ENCODE peak calls at places on chromosome 1, in four cellular contexts. P is HCT116, B is GM12878, N is H1. D is an unnamed sample.

GRCh38 chr1:71522721-71523120 is 441.9 kb upstream of the ZRANB2 start:
- DNase-seq in P (no peak), B (no peak), N (no peak), D (no peak)

GRCh38 chr1:63931468-63931867 is 157.7 kb downstream of the ROR1 start:
- DNase-seq in P (no peak), B (no peak), N (no peak), D (no peak)

GRCh38 chr1:113391643-113392271 is 1.4 kb downstream of the MAGI3 start:
- DNase-seq in P (no peak), B (no peak), N (no peak), D (peak)

GRCh38 chr1:109535971-109536491 is 3.6 kb upstream of the GPR61 start:
- DNase-seq in P (no peak), B (no peak), N (no peak), D (no peak)

GRCh38 chr1:95953005-95953404 is 719.0 kb downstream of the RWDD3 start:
- DNase-seq in P (peak), B (no peak), N (no peak), D (no peak)

GRCh38 chr1:15678578-15678977 is 5.5 kb upstream of the PLEKHM2 start:
- DNase-seq in P (peak), B (peak), N (no peak), D (no peak)

GRCh38 chr1:3384407-3384806 is 70.1 kb upstream of the ARHGEF16 start:
- DNase-seq in P (no peak), B (no peak), N (no peak), D (no peak)

GRCh38 chr1:29544406-29544805 is 308.1 kb downstream of the PTPRU start:
- DNase-seq in P (no peak), B (no peak), N (no peak), D (no peak)

GRCh38 chr1:168092566-168093355 is 44.0 kb downstream of the GPR161 start:
- DNase-seq in P (peak), B (no peak), N (no peak), D (peak)

GRCh38 chr1:101365186-101365585 is 128.4 kb downstream of the S1PR1 start:
- DNase-seq in P (no peak), B (no peak), N (no peak), D (no peak)

GRCh38 chr1:36092166-36092797 is 3.6 kb downstream of the ADPRS start:
- DNase-seq in P (no peak), B (no peak), N (no peak), D (no peak)

GRCh38 chr1:71986181-71986580 is 296.2 kb downstream of the NEGR1 start:
- DNase-seq in P (no peak), B (no peak), N (no peak), D (no peak)

GRCh38 chr1:54460861-54461382 is 54.7 kb upstream of the SSBP3 start:
- DNase-seq in P (no peak), B (no peak), N (no peak), D (no peak)

GRCh38 chr1:20399196-20399595 is 86.8 kb downstream of the CAMK2N1 start:
- DNase-seq in P (no peak), B (no peak), N (no peak), D (no peak)

GRCh38 chr1:172359531-172359991 is 60.9 kb upstream of the C1orf105 start:
- DNase-seq in P (no peak), B (no peak), N (no peak), D (no peak)

GRCh38 chr1:214516434-214517326 is 34.7 kb downstream of the PTPN14 start:
- DNase-seq in P (no peak), B (no peak), N (no peak), D (no peak)

GRCh38 chr1:8357329-8358101 is 39.6 kb downstream of the SLC45A1 start:
- DNase-seq in P (no peak), B (no peak), N (no peak), D (no peak)

GRCh38 chr1:116401646-116402176 is 28.7 kb downstream of the ATP1A1 start:
- DNase-seq in P (no peak), B (no peak), N (no peak), D (peak)

GRCh38 chr1:1703796-1704195 is 11.2 kb upstream of the SLC35E2B start:
- DNase-seq in P (no peak), B (no peak), N (no peak), D (no peak)

GRCh38 chr1:40979241-40980067 is at the start of gene CTPS1:
- DNase-seq in P (peak), B (peak), N (peak), D (peak)

GRCh38 chr1:119133987-119134386 is 6.5 kb downstream of the WARS2 start:
- DNase-seq in P (no peak), B (no peak), N (no peak), D (no peak)

GRCh38 chr1:25926731-25927496 is 20.7 kb upstream of the STMN1 start:
- DNase-seq in P (no peak), B (no peak), N (peak), D (peak)

GRCh38 chr1:89833183-89834077 is 12.6 kb downstream of the LRRC8D start:
- DNase-seq in P (no peak), B (no peak), N (no peak), D (no peak)
- TF ChIP-seq EGR1 in P (no peak), B (no peak), N (no peak), D (no peak)

GRCh38 chr1:12028957-12029511 is 9.7 kb downstream of the MIIP start:
- DNase-seq in P (no peak), B (no peak), N (no peak), D (no peak)

GRCh38 chr1:12029720-12030339 is 10.5 kb downstream of the MIIP start:
- DNase-seq in P (no peak), B (no peak), N (no peak), D (no peak)

GRCh38 chr1:12022036-12022435 is 2.7 kb downstream of the MIIP start:
- DNase-seq in P (no peak), B (no peak), N (no peak), D (no peak)

GRCh38 chr1:12028248-12028647 is 8.9 kb downstream of the MIIP start:
- DNase-seq in P (no peak), B (no peak), N (no peak), D (no peak)

DNA sequence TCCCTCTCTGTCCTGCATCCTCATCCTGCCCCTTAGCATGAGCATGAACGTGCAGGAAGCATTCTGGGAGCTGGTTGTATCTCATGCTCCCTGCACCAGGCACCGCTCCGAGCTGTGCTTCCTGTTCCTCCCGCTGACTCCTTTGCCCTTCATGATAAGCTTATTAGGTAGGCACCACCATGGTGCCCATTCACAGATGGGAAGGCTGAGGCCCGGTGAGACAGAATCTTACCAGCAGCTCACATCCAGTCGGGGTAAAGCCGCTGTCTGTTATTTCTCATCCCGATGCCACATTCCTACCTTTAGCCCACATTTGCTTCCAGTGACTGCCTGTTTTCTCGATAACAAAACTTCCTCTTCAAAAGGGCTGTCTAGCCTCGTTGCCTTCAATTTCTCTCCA is 7.3 kb downstream of the MIIP start:
- DNase-seq in P (no peak), B (no peak), N (no peak), D (no peak)
- TF ChIP-seq EGR1 in P (no peak), B (no peak), N (no peak), D (no peak)

DNA sequence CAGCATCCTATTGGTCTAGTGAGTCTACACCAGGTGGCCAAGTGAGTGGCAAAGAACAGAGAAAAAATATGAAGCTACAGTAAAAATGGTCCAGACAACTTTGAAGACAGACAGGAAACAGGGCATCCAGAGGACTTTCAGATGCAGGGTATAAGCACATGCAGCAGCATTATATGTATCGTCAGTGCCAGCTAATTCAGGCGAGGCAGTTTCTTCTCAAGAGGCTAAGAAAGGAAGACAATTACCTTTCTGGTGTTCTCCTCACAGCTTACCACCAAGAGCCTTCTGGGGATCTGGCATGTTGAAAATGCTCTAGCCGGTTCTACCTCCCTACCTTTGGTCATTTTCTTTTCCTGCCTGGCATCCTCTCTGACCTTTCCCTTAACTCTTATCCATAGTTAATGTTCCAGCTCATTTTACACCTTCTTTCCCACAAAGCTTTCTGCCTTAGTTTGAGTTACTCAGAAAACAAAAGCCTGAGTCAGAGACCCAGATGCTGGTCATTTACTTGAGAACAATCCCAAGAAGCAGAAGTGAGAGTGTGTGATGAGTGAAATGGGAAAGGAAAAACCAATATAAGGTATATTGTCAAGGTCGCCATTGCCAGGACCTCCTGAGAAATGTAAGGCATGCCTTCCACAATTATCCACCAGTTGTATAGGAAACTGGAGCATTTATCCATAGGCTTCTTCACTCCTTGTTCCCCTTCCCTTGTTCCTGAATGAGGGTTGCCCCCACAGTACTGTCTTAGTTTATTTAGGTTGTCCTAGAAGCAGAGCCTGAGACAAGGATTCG is 444.1 kb downstream of the PLPP3 start:
- DNase-seq in P (no peak), B (no peak), N (no peak), D (no peak)
- TF ChIP-seq EGR1 in P (no peak), B (no peak), N (no peak), D (no peak)

DNA sequence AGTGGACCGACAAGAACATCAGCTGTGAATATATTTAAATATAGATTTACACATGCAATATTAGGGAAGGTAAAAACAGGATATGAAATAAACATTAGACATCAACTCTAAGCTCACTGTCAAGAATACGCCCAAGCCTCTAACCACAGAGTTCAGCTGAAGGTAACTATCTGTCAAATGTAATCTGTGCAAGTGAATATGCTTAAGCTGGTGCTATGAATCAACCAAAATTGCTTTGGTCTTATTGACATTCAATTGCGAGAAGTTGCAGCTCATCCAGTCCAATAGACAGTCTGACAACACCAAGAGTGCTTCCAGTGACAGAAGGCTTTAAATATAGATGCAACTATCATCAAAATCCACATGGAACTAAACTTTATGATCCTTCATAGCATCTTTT is 32.3 kb downstream of the USH2A start:
- DNase-seq in P (no peak), B (no peak), N (no peak), D (no peak)
- TF ChIP-seq EGR1 in P (no peak), B (no peak), N (no peak), D (no peak)

GRCh38 chr1:210653771-210654170 is 325.1 kb downstream of the HHAT start:
- DNase-seq in P (peak), B (peak), N (no peak), D (no peak)

GRCh38 chr1:210652329-210652954 is 323.7 kb downstream of the HHAT start:
- DNase-seq in P (no peak), B (no peak), N (no peak), D (no peak)

GRCh38 chr1:210647406-210648333 is 319.0 kb downstream of the HHAT start:
- DNase-seq in P (no peak), B (no peak), N (no peak), D (no peak)

GRCh38 chr1:210654176-210654786 is 325.6 kb downstream of the HHAT start:
- DNase-seq in P (no peak), B (no peak), N (no peak), D (no peak)

DNA sequence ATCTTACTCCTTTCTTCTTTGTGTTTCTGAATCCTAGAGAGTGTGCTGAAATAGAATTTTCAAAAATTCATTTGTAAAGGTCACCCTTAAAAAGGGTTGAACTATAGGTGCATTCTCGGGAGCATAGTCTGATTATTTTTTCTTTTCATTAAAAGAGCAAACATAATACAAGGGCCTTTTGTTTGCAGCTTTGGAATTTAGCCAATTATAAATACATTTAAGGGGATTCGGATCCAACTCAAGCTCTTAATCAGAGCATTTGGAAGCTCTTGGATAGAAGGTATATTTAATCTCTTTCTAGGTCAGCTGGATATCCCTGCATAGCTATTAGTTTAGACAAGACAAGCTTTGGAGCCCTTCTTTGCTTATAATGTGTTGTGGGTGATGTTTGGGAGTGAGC is 321.7 kb downstream of the HHAT start:
- DNase-seq in P (no peak), B (no peak), N (no peak), D (no peak)
- TF ChIP-seq EGR1 in P (no peak), B (no peak), N (no peak), D (no peak)

GRCh38 chr1:244286341-244286740 is 165.4 kb downstream of the ADSS2 start:
- DNase-seq in P (no peak), B (no peak), N (no peak), D (no peak)
- TF ChIP-seq EGR1 in P (no peak), B (no peak), N (no peak), D (no peak)